ENCODE peak calls at places on chromosomes 5 and 9, in eight cellular contexts. Z is tibial artery; E is tibial nerve; G is keratinocyte; X is cardiac muscle cell; S is colonic mucosa; U is CD8-positive, alpha-beta T cell; J is lower lobe of right lung. L is an unnamed sample.

GRCh38 chr9:137300607-137301085 is 1.4 kb downstream of the NRARP start:
- DNase-seq in S (peak), J (no peak), U (no peak), X (peak), Z (no peak), G (no peak), E (no peak), L (no peak)

GRCh38 chr9:72749276-72749675 is 203.6 kb downstream of the ALDH1A1 start:
- DNase-seq in Z (no peak), U (no peak), J (no peak), G (no peak), S (peak), X (no peak), E (no peak), L (no peak)

GRCh38 chr5:141223112-141223783 is at the start of gene PCDHB14:
- DNase-seq in E (no peak), U (no peak), G (no peak), J (no peak), S (no peak), X (peak), Z (no peak), L (no peak)

GRCh38 chr5:157004893-157005551 is 42.0 kb upstream of the TIMD4 start:
- DNase-seq in G (no peak), E (no peak), U (no peak), Z (no peak), J (no peak), X (no peak), S (no peak), L (no peak)

GRCh38 chr5:52015760-52016159 is 632.5 kb downstream of the ISL1 start:
- DNase-seq in U (no peak), J (no peak), E (peak), G (no peak), Z (no peak), S (no peak), X (peak), L (no peak)

GRCh38 chr9:3012245-3012644 is 168.3 kb upstream of the PUM3 start:
- DNase-seq in Z (no peak), G (no peak), E (no peak), X (no peak), S (no peak), J (no peak), U (no peak), L (no peak)

GRCh38 chr5:154862766-154863165 is 4.3 kb downstream of the CNOT8 start:
- DNase-seq in X (no peak), S (no peak), J (no peak), Z (no peak), G (no peak), E (no peak), U (no peak), L (no peak)

GRCh38 chr9:121989010-121989409 is 104.1 kb downstream of the TTLL11 start:
- DNase-seq in J (no peak), U (no peak), S (no peak), G (no peak), Z (no peak), X (peak), E (no peak), L (no peak)

GRCh38 chr5:122500245-122501086 is 188.4 kb downstream of the SNCAIP start:
- DNase-seq in G (no peak), X (peak), U (no peak), S (no peak), J (no peak), Z (peak), E (peak), L (no peak)

GRCh38 chr5:60509519-60509918 is 190.4 kb downstream of the DEPDC1B start:
- DNase-seq in S (no peak), U (no peak), J (no peak), E (no peak), G (no peak), X (no peak), Z (no peak), L (no peak)

GRCh38 chr9:10052916-10053315 is 559.9 kb downstream of the PTPRD start:
- DNase-seq in X (no peak), Z (no peak), G (no peak), S (no peak), U (no peak), J (no peak), E (no peak), L (no peak)

GRCh38 chr5:34686762-34687268 is 30.7 kb downstream of the RAI14 start:
- DNase-seq in J (peak), U (no peak), S (peak), Z (peak), E (peak), G (peak), X (peak), L (no peak)

GRCh38 chr9:108017671-108018070 is 528.1 kb upstream of the KLF4 start:
- DNase-seq in G (no peak), X (no peak), S (no peak), Z (no peak), U (no peak), E (no peak), J (no peak), L (no peak)

GRCh38 chr5:76693141-76693540 is 22.8 kb upstream of the F2R start:
- DNase-seq in U (no peak), G (no peak), Z (no peak), S (no peak), E (no peak), X (no peak), J (no peak), L (no peak)

GRCh38 chr5:178388381-178389030 is 155.9 kb upstream of the PHYKPL start:
- DNase-seq in Z (peak), G (no peak), X (no peak), U (no peak), E (no peak), J (peak), S (peak), L (no peak)

GRCh38 chr5:120803282-120803681 is 339.2 kb downstream of the PRR16 start:
- DNase-seq in G (no peak), E (no peak), U (no peak), J (no peak), X (no peak), Z (no peak), S (no peak), L (no peak)

GRCh38 chr5:172064358-172064757 is 57.9 kb upstream of the FBXW11 start:
- DNase-seq in G (no peak), Z (no peak), U (no peak), S (no peak), J (no peak), E (no peak), X (no peak), L (no peak)

GRCh38 chr5:72661405-72661804 is 154.2 kb upstream of the ZNF366 start:
- DNase-seq in G (no peak), X (no peak), S (no peak), Z (no peak), E (no peak), U (no peak), J (no peak), L (no peak)

GRCh38 chr5:137657073-137657472 is 78.8 kb downstream of the KLHL3 start:
- DNase-seq in G (no peak), S (no peak), U (no peak), Z (no peak), E (no peak), X (no peak), J (no peak), L (no peak)

GRCh38 chr5:167570431-167570830 is 721.0 kb upstream of the WWC1 start:
- DNase-seq in X (no peak), E (no peak), S (no peak), Z (no peak), J (no peak), U (no peak), G (no peak), L (no peak)

GRCh38 chr5:140010798-140011197 is 32.3 kb downstream of the NRG2 start:
- DNase-seq in U (no peak), Z (no peak), S (no peak), E (no peak), J (no peak), G (no peak), X (no peak), L (no peak)

DNA sequence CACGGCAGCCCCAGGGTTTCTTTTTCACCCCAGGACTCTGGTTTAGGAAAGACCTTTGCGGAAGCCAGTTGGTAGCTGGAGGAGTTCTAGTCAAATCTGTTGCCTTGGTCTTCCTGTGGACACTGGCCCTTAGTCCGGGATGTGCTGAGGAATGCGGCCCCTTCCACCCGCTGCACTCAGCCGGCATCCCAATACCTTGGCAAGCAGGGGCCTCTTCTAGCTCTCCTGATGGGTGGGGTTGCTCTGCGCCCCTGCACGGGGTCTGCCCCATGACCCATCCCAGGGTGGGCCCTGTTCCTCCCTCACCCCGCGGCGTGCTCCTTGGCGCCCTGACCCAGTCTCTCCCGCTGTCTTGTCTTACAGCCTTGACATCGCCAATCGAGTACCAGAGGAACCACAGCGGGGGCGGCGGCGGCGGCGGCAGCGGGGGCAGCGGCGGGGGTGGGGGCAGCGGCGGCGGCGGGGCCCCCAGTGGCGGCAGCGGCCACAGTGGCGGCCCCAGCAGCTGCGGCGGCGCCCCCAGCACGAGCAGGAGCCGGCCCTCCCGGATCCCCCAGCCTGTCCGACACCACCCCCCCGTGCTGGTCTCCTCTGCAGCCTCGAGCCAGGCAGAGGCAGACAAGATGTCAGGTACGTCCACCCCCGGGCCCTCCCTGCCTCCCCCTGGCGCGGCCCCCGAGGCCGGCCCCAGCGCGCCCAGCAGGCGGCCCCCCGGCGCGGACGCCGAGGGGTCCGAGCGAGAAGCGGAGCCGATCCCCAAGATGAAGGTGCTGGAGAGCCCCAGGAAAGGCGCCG is 94.3 kb upstream of the OTULINL start:
- DNase-seq in Z (no peak), X (no peak), S (no peak), J (no peak), E (no peak), U (no peak), G (no peak), L (no peak)
- H3K27ac ChIP-seq in Z (no peak), X (no peak), S (no peak), J (no peak), E (peak), U (no peak), G (no peak), L (no peak)

DNA sequence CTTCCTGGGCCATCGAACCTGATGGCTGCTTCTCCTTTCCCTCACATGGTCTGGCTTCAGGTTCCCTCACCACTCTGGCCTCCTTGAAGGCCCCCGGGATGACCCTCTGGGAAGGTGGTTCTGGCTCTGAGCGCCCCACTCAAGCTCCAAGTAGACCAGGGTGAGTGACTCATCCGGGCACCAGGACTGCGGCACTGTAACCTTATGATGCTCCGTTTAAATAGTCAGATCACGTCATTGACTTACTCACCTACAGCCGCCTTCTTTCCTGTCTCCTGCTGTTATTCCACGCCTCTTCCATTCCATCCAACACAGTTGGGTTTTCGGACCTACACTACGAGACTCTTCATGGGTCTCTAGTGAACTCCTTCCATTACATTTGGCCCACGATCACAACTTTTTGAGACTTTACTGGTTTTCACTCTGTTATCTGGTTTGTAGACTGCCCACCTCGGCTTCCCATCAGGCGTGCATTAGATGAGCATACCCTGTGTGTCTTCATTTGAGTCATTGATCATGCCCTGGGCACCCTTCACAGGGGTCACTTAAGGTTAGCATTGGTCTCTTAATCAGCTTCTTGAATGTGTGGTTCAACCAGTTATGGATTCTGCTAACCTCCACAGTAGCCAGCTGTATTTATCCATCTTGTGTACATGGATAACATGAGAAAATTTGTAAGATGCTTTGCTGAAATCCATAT is 138.8 kb upstream of the LMX1B start:
- DNase-seq in Z (no peak), X (no peak), E (no peak), G (no peak), S (no peak), U (no peak), J (peak), L (no peak)
- H3K4me3 ChIP-seq in Z (no peak), X (no peak), E (no peak), G (no peak), S (no peak), U (no peak), J (no peak), L (no peak)

DNA sequence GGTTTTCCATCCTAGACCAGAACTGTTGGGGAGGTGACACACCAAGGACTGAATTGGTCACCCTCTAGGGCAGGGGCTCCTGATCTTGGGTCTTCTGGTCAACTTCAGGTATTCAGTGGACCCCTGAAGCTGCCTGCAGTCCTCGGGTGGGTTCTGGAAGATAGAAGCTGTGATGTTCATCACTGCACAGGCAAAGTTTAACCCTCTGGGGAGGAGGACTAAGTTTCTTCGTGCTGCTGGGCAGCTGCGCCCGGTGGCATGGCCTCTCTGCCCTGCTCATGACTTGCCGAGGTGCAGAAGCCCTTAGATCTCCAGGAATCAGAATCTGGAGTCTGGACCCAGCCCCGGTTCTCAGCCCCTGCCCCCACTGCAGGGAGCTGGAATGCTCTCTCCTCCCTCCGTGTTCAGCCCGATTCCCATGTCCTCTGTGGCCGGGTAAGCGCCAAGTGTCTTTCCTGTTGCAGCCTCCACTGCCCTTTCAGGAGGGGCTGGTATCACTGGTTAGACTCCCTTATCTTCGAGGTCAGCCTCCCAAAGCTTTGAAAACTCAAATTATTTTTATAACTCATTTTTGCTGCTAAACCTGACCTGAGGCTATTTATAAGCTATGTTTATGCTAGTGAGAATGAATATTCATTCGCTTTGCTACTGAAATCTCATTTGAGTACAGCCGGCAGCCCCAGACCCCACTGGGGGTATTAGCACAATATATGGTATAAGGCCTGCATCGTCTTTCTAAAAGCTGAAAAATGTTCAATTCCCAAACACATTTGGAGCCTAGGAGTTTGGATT is 1.7 kb downstream of the LAMC3 start:
- DNase-seq in S (no peak), U (no peak), J (no peak), Z (no peak), E (no peak), G (no peak), X (no peak), L (no peak)
- TF ChIP-seq CTCF in S (no peak), U (no peak), J (no peak), Z (no peak), E (no peak), G (no peak), X (no peak), L (no peak)

GRCh38 chr5:125232779-125233230 is 486.4 kb upstream of the ZNF608 start:
- DNase-seq in G (no peak), J (no peak), X (no peak), E (no peak), U (no peak), Z (no peak), S (no peak), L (no peak)
- H3K27ac ChIP-seq in G (no peak), J (no peak), X (no peak), E (no peak), U (no peak), Z (no peak), S (no peak), L (no peak)

DNA sequence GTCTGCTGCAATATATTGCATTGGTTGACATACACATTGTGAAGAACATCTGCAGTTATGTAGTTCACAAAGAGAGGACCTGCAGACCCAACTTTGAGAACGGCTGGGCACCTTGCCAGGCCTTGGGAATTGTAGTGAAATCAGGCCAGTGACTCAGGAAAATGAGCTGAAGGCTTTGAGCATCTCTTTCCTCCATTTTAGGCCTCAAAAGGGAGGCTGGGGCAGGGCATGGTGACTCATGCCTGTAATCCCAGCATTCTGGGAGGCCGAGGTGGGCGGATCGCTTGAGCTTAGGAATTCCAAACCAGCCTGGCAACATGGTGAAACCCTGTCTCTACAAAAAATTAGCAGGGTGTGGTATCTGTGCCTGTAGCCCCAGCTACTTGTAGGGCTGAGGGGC is 1.4 kb upstream of the IPPK start:
- DNase-seq in X (no peak), G (peak), Z (peak), J (no peak), U (no peak), E (peak), S (peak), L (no peak)
- H3K4me3 ChIP-seq in X (peak), G (peak), Z (peak), J (peak), U (peak), E (no peak), S (no peak), L (peak)

DNA sequence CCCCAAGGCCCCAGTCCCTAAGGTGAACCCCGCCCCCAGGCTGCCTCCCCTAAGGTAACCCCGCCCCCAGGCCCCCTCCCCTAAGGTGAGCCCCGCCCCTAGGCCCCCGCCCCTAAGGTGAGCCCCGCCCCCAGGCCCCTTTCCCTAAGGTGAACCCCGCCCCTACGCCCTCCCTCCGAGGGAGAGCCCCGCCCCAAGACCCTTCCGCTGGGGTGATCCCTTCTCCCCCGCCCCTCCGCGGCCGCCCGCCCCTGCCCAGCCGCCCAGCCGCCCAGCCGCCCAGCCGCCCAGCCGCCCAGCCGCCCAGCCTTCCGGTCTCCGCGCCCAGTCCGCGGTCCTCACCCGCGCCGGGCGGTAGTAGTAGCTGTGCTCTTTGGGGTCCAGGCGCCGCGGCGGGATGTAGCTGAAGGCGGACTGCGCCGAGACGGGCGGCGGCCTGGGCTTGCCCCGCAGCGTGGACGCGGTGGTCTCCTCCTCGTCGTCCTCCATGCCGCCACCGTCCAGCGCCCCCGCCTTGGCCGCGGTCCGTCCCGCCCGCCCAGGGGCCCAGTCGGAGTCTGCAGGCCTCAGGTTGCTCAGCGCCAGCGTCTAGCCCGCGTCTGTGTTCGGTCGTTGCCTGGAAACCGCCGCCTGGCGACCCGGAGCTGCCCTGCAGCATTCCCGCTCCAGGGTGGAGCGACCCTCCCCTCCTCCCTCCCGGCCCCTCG is at the start of gene CFAP90:
- DNase-seq in J (peak), U (peak), X (peak), E (no peak), G (no peak), S (peak), Z (no peak), L (no peak)
- TF ChIP-seq CTCF in J (peak), U (no peak), X (peak), E (peak), G (no peak), S (no peak), Z (no peak), L (peak)

DNA sequence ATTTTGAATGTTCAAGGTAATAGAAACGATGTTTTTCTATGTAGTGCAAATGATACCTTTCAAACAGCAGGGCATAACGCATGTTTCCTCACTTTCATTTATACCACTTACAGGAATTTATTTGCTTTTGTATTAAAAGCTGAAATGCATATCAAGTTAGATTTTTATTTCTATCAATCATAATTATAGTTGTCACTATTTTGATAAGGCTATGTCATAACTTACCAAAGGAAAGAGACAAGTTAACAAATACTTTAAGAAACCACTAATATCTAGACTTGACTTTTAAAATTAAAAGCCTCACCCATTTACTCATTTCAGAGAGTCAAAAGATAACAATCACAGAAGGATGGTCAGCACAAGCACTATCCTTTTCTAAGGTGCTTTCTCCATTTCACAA is 12.7 kb downstream of the ERP44 start:
- DNase-seq in X (no peak), Z (no peak), J (no peak), S (no peak), U (no peak), E (no peak), G (no peak), L (no peak)
- H3K27ac ChIP-seq in X (no peak), Z (no peak), J (no peak), S (no peak), U (no peak), E (no peak), G (no peak), L (no peak)

L was measured in esophagus squamous epithelium.